ENCODE peak calls at places on chromosomes 1 and 21, in four cellular contexts. Q, I, J and O are unnamed samples.

GRCh38 chr1:110285316-110285715 is 53.9 kb upstream of the RBM15 start:
- DNase-seq in J (no peak), Q (no peak), I (no peak), O (no peak)

GRCh38 chr1:32713081-32713480 is 10.5 kb upstream of the SYNC start:
- DNase-seq in I (no peak), Q (no peak), J (no peak), O (no peak)

GRCh38 chr1:53644909-53645689 is 93.9 kb downstream of the GLIS1 start:
- DNase-seq in I (no peak), Q (no peak), J (no peak), O (no peak)

GRCh38 chr1:10635385-10635896 is 160.7 kb downstream of the PEX14 start:
- DNase-seq in I (peak; percentile 20), Q (no peak), J (no peak), O (no peak)

GRCh38 chr21:34793471-34793870 is 124.7 kb downstream of the CLIC6 start:
- DNase-seq in I (no peak), J (no peak), Q (no peak), O (no peak)

GRCh38 chr1:160177231-160177630 is 13.1 kb upstream of the CASQ1 start:
- DNase-seq in Q (no peak), J (no peak), I (no peak), O (no peak)

GRCh38 chr1:77375990-77376389 is 94.2 kb downstream of the AK5 start:
- DNase-seq in I (no peak), J (no peak), Q (no peak), O (no peak)

GRCh38 chr21:37564924-37565529 is 198.5 kb downstream of the DYRK1A start:
- DNase-seq in J (no peak), Q (no peak), I (no peak), O (no peak)

GRCh38 chr1:114428083-114428754 is 82.8 kb downstream of the TRIM33 start:
- DNase-seq in I (peak; percentile 54), Q (no peak), J (peak; percentile 43), O (no peak)

GRCh38 chr1:150420560-150421265 is 56.8 kb downstream of the RPRD2 start:
- DNase-seq in I (peak; percentile 67), J (peak; percentile 83), Q (no peak), O (no peak)

GRCh38 chr1:55593299-55593698 is 378.1 kb upstream of the USP24 start:
- DNase-seq in I (no peak), Q (no peak), J (no peak), O (no peak)

GRCh38 chr1:160667896-160668295 is 21.1 kb upstream of the SLAMF1 start:
- DNase-seq in J (no peak), I (no peak), Q (no peak), O (no peak)

DNA sequence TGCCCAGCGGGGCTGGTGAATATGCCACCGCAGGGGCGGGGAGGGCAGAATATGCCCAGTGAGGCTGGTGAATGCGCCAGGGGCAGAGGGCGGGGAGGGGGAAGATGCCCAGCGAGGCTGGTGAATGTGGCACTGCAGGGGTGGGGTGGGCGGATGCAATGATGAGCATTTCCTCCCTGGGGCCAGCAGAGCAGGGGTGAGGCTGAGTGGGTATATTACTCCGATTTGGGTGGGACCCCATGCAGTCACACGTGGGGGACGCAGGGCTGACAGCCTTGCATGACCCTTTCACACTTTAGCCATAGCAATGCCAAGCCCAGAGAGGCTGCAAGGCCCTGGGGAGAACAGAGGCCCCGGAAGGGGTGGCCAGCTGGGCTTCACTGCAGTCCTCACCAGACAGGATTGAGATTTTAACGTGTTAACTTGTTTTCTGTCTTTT is 9.3 kb upstream of the SLX9 start:
- DNase-seq in Q (no peak), I (no peak), J (no peak), O (peak; percentile 80)
- H3K9ac ChIP-seq in Q (no peak overlapping the region), I (no peak overlapping the region), J (no peak overlapping the region), O (peak overlapping the region; percentile 54)

GRCh38 chr1:63794927-63795326 is 21.1 kb downstream of the ROR1 start:
- DNase-seq in I (peak; percentile 50), J (no peak), Q (no peak), O (no peak)

GRCh38 chr1:63795455-63795854 is 21.6 kb downstream of the ROR1 start:
- DNase-seq in Q (no peak), I (no peak), J (no peak), O (no peak)

GRCh38 chr1:63793741-63794240 is 20.0 kb downstream of the ROR1 start:
- DNase-seq in I (no peak), Q (no peak), J (no peak), O (no peak)

GRCh38 chr1:63792152-63792551 is 18.3 kb downstream of the ROR1 start:
- DNase-seq in Q (no peak), I (no peak), J (no peak), O (no peak)

DNA sequence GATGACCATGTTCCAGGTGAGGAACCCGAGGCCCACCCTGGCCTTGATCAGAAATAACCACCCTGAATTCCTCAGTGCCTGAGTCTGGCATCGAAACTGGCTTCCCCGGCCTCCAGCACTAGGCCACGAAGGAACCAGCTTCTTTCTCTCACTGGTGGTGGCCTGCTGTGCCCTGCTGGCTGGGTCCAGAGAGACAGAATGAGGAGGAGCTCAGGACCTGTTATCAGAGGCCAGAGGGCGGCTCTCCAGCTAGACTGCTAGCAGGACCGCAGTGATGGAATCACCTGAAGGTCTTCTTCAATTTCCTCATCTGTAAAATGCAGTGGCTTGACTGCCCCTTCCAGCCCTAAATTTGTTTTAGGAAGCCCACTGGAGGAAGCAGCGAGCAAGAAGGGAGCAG is 20.5 kb downstream of the ROR1 start:
- DNase-seq in Q (no peak), I (no peak), J (no peak), O (no peak)
- H4K20me1 ChIP-seq in Q (no peaks in the 10 kb centered on the region), I (no peaks in the 10 kb centered on the region), J (no peaks in the 10 kb centered on the region), O (no peaks in the 10 kb centered on the region)

GRCh38 chr1:157695417-157695816 is 5.2 kb downstream of the FCRL3 start:
- DNase-seq in I (no peak), J (no peak), Q (no peak), O (no peak)
- H3K9ac ChIP-seq in I (no peak overlapping the region), J (no peak overlapping the region), Q (no peak overlapping the region), O (no peak overlapping the region)

GRCh38 chr1:223831755-223832636 is 13.8 kb downstream of the TP53BP2 start:
- DNase-seq in Q (no peak), I (peak; percentile 74), J (peak; percentile 76), O (no peak)
- H4K20me1 ChIP-seq in Q (peaks cover 26% of the 10 kb centered on the region), I (no peaks in the 10 kb centered on the region), J (peaks cover 6% of the 10 kb centered on the region), O (peaks cover 58% of the 10 kb centered on the region)

GRCh38 chr1:181021155-181021554 is 1.5 kb downstream of the STX6 start:
- DNase-seq in Q (no peak), J (no peak), I (no peak), O (no peak)
- H3K9ac ChIP-seq in Q (peak overlapping the region; percentile 81), J (peak overlapping the region; percentile 52), I (no peak overlapping the region), O (peak overlapping the region; percentile 71)

GRCh38 chr1:23163395-23163794 is 5.3 kb downstream of the LUZP1 start:
- DNase-seq in Q (no peak), I (no peak), J (no peak), O (no peak)

GRCh38 chr1:23156940-23157339 is 11.7 kb downstream of the LUZP1 start:
- DNase-seq in Q (no peak), I (no peak), J (no peak), O (no peak)

GRCh38 chr1:23159963-23160877 is 8.4 kb downstream of the LUZP1 start:
- DNase-seq in Q (no peak), I (no peak), J (no peak), O (no peak)
- H4K20me1 ChIP-seq in Q (no peaks in the 10 kb centered on the region), I (no peaks in the 10 kb centered on the region), J (peaks cover 21% of the 10 kb centered on the region), O (peaks cover 56% of the 10 kb centered on the region)

GRCh38 chr1:13864760-13865159 is 164.8 kb downstream of the PRDM2 start:
- DNase-seq in Q (no peak), J (no peak), I (no peak), O (no peak)
- H3K9ac ChIP-seq in Q (no peak overlapping the region), J (no peak overlapping the region), I (no peak overlapping the region), O (no peak overlapping the region)

GRCh38 chr1:1569341-1569740 is 5.3 kb downstream of the SSU72 start:
- DNase-seq in J (no peak), I (no peak), Q (no peak), O (no peak)
- H4K20me1 ChIP-seq in J (peaks cover 4% of the 10 kb centered on the region), I (peaks cover 1% of the 10 kb centered on the region), Q (peaks cover 40% of the 10 kb centered on the region), O (peaks cover 73% of the 10 kb centered on the region)

GRCh38 chr1:98385691-98386090 is 275.8 kb upstream of the SNX7 start:
- DNase-seq in Q (no peak), I (peak; percentile 39), J (peak; percentile 59), O (no peak)

GRCh38 chr1:98389809-98390208 is 271.7 kb upstream of the SNX7 start:
- DNase-seq in Q (no peak), I (peak; percentile 80), J (peak; percentile 6), O (no peak)

GRCh38 chr1:98388431-98388830 is 273.1 kb upstream of the SNX7 start:
- DNase-seq in I (peak; percentile 84), Q (no peak), J (peak; percentile 91), O (peak; percentile 71)

GRCh38 chr1:98386675-98387440 is 274.7 kb upstream of the SNX7 start:
- DNase-seq in J (no peak), I (no peak), Q (no peak), O (no peak)

GRCh38 chr1:98387701-98388100 is 273.8 kb upstream of the SNX7 start:
- DNase-seq in I (no peak), Q (no peak), J (no peak), O (peak; percentile 43)
- H3K9ac ChIP-seq in I (no peak overlapping the region), Q (no peak overlapping the region), J (peak overlapping the region; percentile 39), O (peak overlapping the region; percentile 60)

DNA sequence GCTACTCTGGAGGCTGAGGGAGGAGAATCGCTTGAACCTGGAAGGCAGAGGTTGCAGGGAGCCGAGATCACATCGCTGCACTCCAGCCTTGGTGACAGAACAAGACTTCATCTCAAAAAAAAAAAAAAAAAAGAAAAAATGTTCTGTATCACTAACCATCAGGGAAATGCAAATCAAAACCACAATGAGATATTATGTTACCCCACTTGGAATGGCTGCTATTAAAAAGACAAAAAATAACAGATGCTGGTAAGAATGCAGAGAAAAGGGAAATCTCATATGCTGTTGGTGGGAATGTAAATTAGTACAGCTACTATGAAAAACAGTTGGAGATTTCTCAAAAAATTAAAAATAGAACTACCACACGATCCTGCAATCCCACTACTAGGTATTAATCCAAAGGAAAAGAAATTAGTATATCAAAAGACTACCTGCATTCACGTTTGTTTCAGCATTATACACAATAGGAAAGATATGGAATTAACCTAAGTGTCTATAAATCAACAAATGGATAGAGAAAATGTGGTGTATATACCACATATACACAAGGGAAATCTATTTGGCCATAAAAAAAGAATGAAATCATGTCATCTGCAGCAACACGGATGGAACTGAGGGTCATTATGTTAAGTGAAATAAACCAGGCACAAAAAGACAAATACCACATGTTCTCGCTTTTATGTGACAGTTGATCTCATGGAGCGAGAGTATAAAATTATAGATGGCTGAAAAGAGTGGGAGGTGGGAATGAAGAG is 62.6 kb downstream of the ABL2 start:
- DNase-seq in I (peak; percentile 25), J (no peak), Q (no peak), O (no peak)
- H4K20me1 ChIP-seq in I (no peaks in the 10 kb centered on the region), J (no peaks in the 10 kb centered on the region), Q (no peaks in the 10 kb centered on the region), O (no peaks in the 10 kb centered on the region)